ENCODE peak calls at places on chromosomes 3 and 15, in ten cellular contexts. One of them, this sample, is unnamed.

GRCh38 chr3:123686254-123686653 is 101.4 kb upstream of the HACD2 start:
- DNase-seq in BE2C: no peak
- DNase-seq in fibroblast of the conjunctiva: peak
- DNase-seq in Caco-2: no peak
- DNase-seq in stromal cell of bone marrow: peak
- DNase-seq in ACHN: no peak
- DNase-seq in ovary: no peak
- DNase-seq in colonic mucosa: no peak
- DNase-seq in stimulated activated CD8-positive, alpha-beta memory T cell treated with anti-CD3 and anti-CD28 coated beads, Interleukin-7, amount 100 ng/mL, for 1 hour: no peak
- DNase-seq in stimulated activated naive B cell treated with anti-CD40 and anti-IgM and Interleukin-4, amounts not matched to agents 10 μg/mL and 1 μg/mL and 100 μg/mL, for 72 hours: no peak
- DNase-seq in this sample: no peak

GRCh38 chr15:34297059-34297458 is 40.5 kb downstream of the SLC12A6 start:
- DNase-seq in BE2C: no peak
- DNase-seq in fibroblast of the conjunctiva: no peak
- DNase-seq in Caco-2: no peak
- DNase-seq in stromal cell of bone marrow: no peak
- DNase-seq in ACHN: no peak
- DNase-seq in ovary: no peak
- DNase-seq in colonic mucosa: no peak
- DNase-seq in stimulated activated CD8-positive, alpha-beta memory T cell treated with anti-CD3 and anti-CD28 coated beads, Interleukin-7, amount 100 ng/mL, for 1 hour: no peak
- DNase-seq in stimulated activated naive B cell treated with anti-CD40 and anti-IgM and Interleukin-4, amounts not matched to agents 10 μg/mL and 1 μg/mL and 100 μg/mL, for 72 hours: no peak
- DNase-seq in this sample: no peak

GRCh38 chr3:64872385-64872784 is 184.6 kb upstream of the ADAMTS9 start:
- DNase-seq in BE2C: no peak
- DNase-seq in fibroblast of the conjunctiva: no peak
- DNase-seq in Caco-2: no peak
- DNase-seq in stromal cell of bone marrow: no peak
- DNase-seq in ACHN: no peak
- DNase-seq in ovary: no peak
- DNase-seq in colonic mucosa: no peak
- DNase-seq in stimulated activated CD8-positive, alpha-beta memory T cell treated with anti-CD3 and anti-CD28 coated beads, Interleukin-7, amount 100 ng/mL, for 1 hour: no peak
- DNase-seq in stimulated activated naive B cell treated with anti-CD40 and anti-IgM and Interleukin-4, amounts not matched to agents 10 μg/mL and 1 μg/mL and 100 μg/mL, for 72 hours: no peak
- DNase-seq in this sample: no peak

GRCh38 chr3:65854606-65855304 is 184.0 kb downstream of the MAGI1 start:
- DNase-seq in BE2C: no peak
- DNase-seq in fibroblast of the conjunctiva: no peak
- DNase-seq in Caco-2: peak
- DNase-seq in stromal cell of bone marrow: no peak
- DNase-seq in ACHN: peak
- DNase-seq in ovary: no peak
- DNase-seq in colonic mucosa: peak
- DNase-seq in stimulated activated CD8-positive, alpha-beta memory T cell treated with anti-CD3 and anti-CD28 coated beads, Interleukin-7, amount 100 ng/mL, for 1 hour: no peak
- DNase-seq in stimulated activated naive B cell treated with anti-CD40 and anti-IgM and Interleukin-4, amounts not matched to agents 10 μg/mL and 1 μg/mL and 100 μg/mL, for 72 hours: no peak
- DNase-seq in this sample: no peak

GRCh38 chr15:76470691-76471090 is 134.1 kb downstream of the ISL2 start:
- DNase-seq in BE2C: no peak
- DNase-seq in fibroblast of the conjunctiva: no peak
- DNase-seq in Caco-2: no peak
- DNase-seq in stromal cell of bone marrow: peak
- DNase-seq in ACHN: peak
- DNase-seq in ovary: no peak
- DNase-seq in colonic mucosa: no peak
- DNase-seq in stimulated activated CD8-positive, alpha-beta memory T cell treated with anti-CD3 and anti-CD28 coated beads, Interleukin-7, amount 100 ng/mL, for 1 hour: no peak
- DNase-seq in stimulated activated naive B cell treated with anti-CD40 and anti-IgM and Interleukin-4, amounts not matched to agents 10 μg/mL and 1 μg/mL and 100 μg/mL, for 72 hours: no peak
- DNase-seq in this sample: no peak

GRCh38 chr3:119945286-119945685 is 149.0 kb downstream of the GSK3B start:
- DNase-seq in BE2C: no peak
- DNase-seq in fibroblast of the conjunctiva: no peak
- DNase-seq in Caco-2: no peak
- DNase-seq in stromal cell of bone marrow: no peak
- DNase-seq in ACHN: no peak
- DNase-seq in ovary: no peak
- DNase-seq in colonic mucosa: no peak
- DNase-seq in stimulated activated CD8-positive, alpha-beta memory T cell treated with anti-CD3 and anti-CD28 coated beads, Interleukin-7, amount 100 ng/mL, for 1 hour: no peak
- DNase-seq in stimulated activated naive B cell treated with anti-CD40 and anti-IgM and Interleukin-4, amounts not matched to agents 10 μg/mL and 1 μg/mL and 100 μg/mL, for 72 hours: no peak
- DNase-seq in this sample: no peak

GRCh38 chr15:33026614-33027013 is 167.9 kb downstream of the FMN1 start:
- DNase-seq in BE2C: no peak
- DNase-seq in fibroblast of the conjunctiva: no peak
- DNase-seq in Caco-2: no peak
- DNase-seq in stromal cell of bone marrow: no peak
- DNase-seq in ACHN: no peak
- DNase-seq in ovary: no peak
- DNase-seq in colonic mucosa: peak
- DNase-seq in stimulated activated CD8-positive, alpha-beta memory T cell treated with anti-CD3 and anti-CD28 coated beads, Interleukin-7, amount 100 ng/mL, for 1 hour: no peak
- DNase-seq in stimulated activated naive B cell treated with anti-CD40 and anti-IgM and Interleukin-4, amounts not matched to agents 10 μg/mL and 1 μg/mL and 100 μg/mL, for 72 hours: no peak
- DNase-seq in this sample: no peak

GRCh38 chr3:24161841-24162240 is 216.8 kb downstream of the NR1D2 start:
- DNase-seq in BE2C: no peak
- DNase-seq in fibroblast of the conjunctiva: peak
- DNase-seq in Caco-2: no peak
- DNase-seq in stromal cell of bone marrow: no peak
- DNase-seq in ACHN: no peak
- DNase-seq in ovary: no peak
- DNase-seq in colonic mucosa: no peak
- DNase-seq in stimulated activated CD8-positive, alpha-beta memory T cell treated with anti-CD3 and anti-CD28 coated beads, Interleukin-7, amount 100 ng/mL, for 1 hour: no peak
- DNase-seq in stimulated activated naive B cell treated with anti-CD40 and anti-IgM and Interleukin-4, amounts not matched to agents 10 μg/mL and 1 μg/mL and 100 μg/mL, for 72 hours: no peak
- DNase-seq in this sample: no peak

GRCh38 chr15:70447511-70447910 is 315.8 kb downstream of the UACA start:
- DNase-seq in BE2C: no peak
- DNase-seq in fibroblast of the conjunctiva: no peak
- DNase-seq in Caco-2: no peak
- DNase-seq in stromal cell of bone marrow: no peak
- DNase-seq in ACHN: no peak
- DNase-seq in ovary: no peak
- DNase-seq in colonic mucosa: no peak
- DNase-seq in stimulated activated CD8-positive, alpha-beta memory T cell treated with anti-CD3 and anti-CD28 coated beads, Interleukin-7, amount 100 ng/mL, for 1 hour: no peak
- DNase-seq in stimulated activated naive B cell treated with anti-CD40 and anti-IgM and Interleukin-4, amounts not matched to agents 10 μg/mL and 1 μg/mL and 100 μg/mL, for 72 hours: no peak
- DNase-seq in this sample: no peak

GRCh38 chr3:2950159-2950558 is 160.0 kb downstream of the IL5RA start:
- DNase-seq in BE2C: peak
- DNase-seq in fibroblast of the conjunctiva: no peak
- DNase-seq in Caco-2: no peak
- DNase-seq in stromal cell of bone marrow: no peak
- DNase-seq in ACHN: no peak
- DNase-seq in ovary: no peak
- DNase-seq in colonic mucosa: no peak
- DNase-seq in stimulated activated CD8-positive, alpha-beta memory T cell treated with anti-CD3 and anti-CD28 coated beads, Interleukin-7, amount 100 ng/mL, for 1 hour: no peak
- DNase-seq in stimulated activated naive B cell treated with anti-CD40 and anti-IgM and Interleukin-4, amounts not matched to agents 10 μg/mL and 1 μg/mL and 100 μg/mL, for 72 hours: no peak
- DNase-seq in this sample: no peak

This sample was measured in T1000.